ENCODE peak calls at places on chromosomes 11 and 22, in seven cellular contexts. N, Y, V, X, T, W and I are unnamed samples.

GRCh38 chr11:8959546-8960166 is 4.6 kb downstream of the TMEM9B start:
- DNase-seq in N (peak; percentile 84), W (no peak), Y (peak; percentile 78), X (peak; percentile 19), V (peak; percentile 69), T (peak; percentile 82), I (peak; percentile 15)

GRCh38 chr11:67438121-67438902 is 830 bp upstream of the PTPRCAP start:
- DNase-seq in W (peak; percentile 54), X (no peak), V (no peak), T (no peak), Y (no peak), N (no peak), I (peak; percentile 83)

GRCh38 chr22:21012446-21013407 is 2.2 kb upstream of the P2RX6 start:
- DNase-seq in Y (no peak), X (no peak), V (no peak), W (no peak), N (no peak), T (no peak), I (no peak)

GRCh38 chr11:65918211-65919150 is at the start of gene C11orf68:
- DNase-seq in Y (no peak), N (no peak), X (peak; percentile 59), W (no peak), T (no peak), V (no peak), I (no peak)

GRCh38 chr22:32619614-32620426 is 145.2 kb downstream of the FBXO7 start:
- DNase-seq in T (no peak), Y (peak; percentile 63), V (peak; percentile 68), N (no peak), W (no peak), X (no peak), I (no peak)

GRCh38 chr11:61698173-61698965 is 18.2 kb downstream of the DAGLA start:
- DNase-seq in Y (no peak), X (no peak), N (no peak), V (no peak), W (no peak), T (no peak), I (no peak)

GRCh38 chr11:67292671-67293070 is 3.6 kb downstream of the ANKRD13D start:
- DNase-seq in N (no peak), W (no peak), Y (no peak), X (no peak), V (no peak), T (no peak), I (no peak)

GRCh38 chr11:4672470-4672869 is 25.2 kb downstream of the OR51E2 start:
- DNase-seq in Y (no peak), N (no peak), V (no peak), X (no peak), T (no peak), W (no peak), I (no peak)

GRCh38 chr22:47064416-47064815 is 302.0 kb downstream of the TBC1D22A start:
- DNase-seq in V (no peak), T (no peak), X (no peak), N (no peak), W (no peak), Y (no peak), I (no peak)

GRCh38 chr22:36419912-36420882 is 32.4 kb upstream of the MYH9 start:
- DNase-seq in T (no peak), W (no peak), Y (no peak), V (no peak), N (no peak), X (no peak), I (no peak)

GRCh38 chr11:57345555-57346151 is 7.5 kb downstream of the P2RX3 start:
- DNase-seq in Y (peak; percentile 77), X (peak; percentile 74), T (peak; percentile 66), V (peak; percentile 74), W (peak; percentile 39), N (peak; percentile 90), I (peak; percentile 53)

GRCh38 chr11:94127632-94128031 is 1.0 kb upstream of the PANX1 start:
- DNase-seq in N (no peak), T (no peak), W (no peak), V (no peak), X (no peak), Y (no peak), I (no peak)

GRCh38 chr11:88491674-88492073 is 154.1 kb upstream of the CTSC start:
- DNase-seq in T (no peak), Y (no peak), V (no peak), W (no peak), N (no peak), X (no peak), I (no peak)

GRCh38 chr11:60831143-60831500 is 10.8 kb upstream of the CCDC86 start:
- DNase-seq in X (peak; percentile 93), Y (peak; percentile 85), V (peak; percentile 81), W (peak; percentile 65), N (peak; percentile 75), T (peak; percentile 97), I (peak; percentile 71)

GRCh38 chr11:65588199-65589054 is 7.2 kb downstream of the KCNK7 start:
- DNase-seq in V (peak; percentile 62), N (no peak), W (peak; percentile 35), Y (peak; percentile 71), T (peak; percentile 86), X (peak; percentile 21), I (peak; percentile 76)

GRCh38 chr11:44709966-44710365 is 16.8 kb upstream of the TSPAN18 start:
- DNase-seq in Y (no peak), T (no peak), V (peak; percentile 68), N (no peak), W (no peak), X (no peak), I (no peak)

GRCh38 chr11:113778111-113778910 is 1.3 kb upstream of the CLDN25 start:
- DNase-seq in V (peak; percentile 39), N (peak; percentile 85), Y (peak; percentile 43), X (peak; percentile 22), T (no peak), W (no peak), I (no peak)

GRCh38 chr11:10418259-10418949 is 36.7 kb upstream of the AMPD3 start:
- DNase-seq in W (no peak), X (no peak), N (no peak), V (no peak), T (no peak), Y (no peak), I (no peak)

GRCh38 chr11:74806267-74806666 is 57.6 kb downstream of the RNF169 start:
- DNase-seq in Y (no peak), X (no peak), W (no peak), N (no peak), V (no peak), T (no peak), I (no peak)

GRCh38 chr22:30783021-30783420 is 88.3 kb downstream of the OSBP2 start:
- DNase-seq in W (no peak), T (no peak), X (no peak), N (no peak), Y (no peak), V (no peak), I (no peak)

GRCh38 chr11:66561975-66562248 is 6.5 kb downstream of the CTSF start:
- DNase-seq in V (no peak), W (no peak), Y (no peak), T (no peak), N (no peak), X (no peak), I (no peak)

GRCh38 chr22:22181515-22181959 is 63.0 kb upstream of the VPREB1 start:
- DNase-seq in V (no peak), Y (no peak), T (peak; percentile 55), N (no peak), W (no peak), X (no peak), I (no peak)